ENCODE peak calls at places on chromosomes 13 and 19, in four cellular contexts. O is fibroblast of lung, N is K562, W is OCI-LY7. Q is an unnamed sample. For H3K9me3, the result is how much of the 10 kb centered on the place peaks cover.

GRCh38 chr13:23087884-23088283 is 92.9 kb upstream of the SGCG start:
- DNase-seq in O (peak), N (peak), W (peak), Q (no peak)

GRCh38 chr13:28622286-28622685 is 36.6 kb upstream of the POMP start:
- DNase-seq in O (no peak), N (no peak), W (no peak), Q (no peak)

GRCh38 chr19:44142014-44142523 is 715 bp downstream of the ZNF234 start:
- DNase-seq in N (peak), W (no peak), O (peak), Q (no peak)

GRCh38 chr19:29531458-29532025 is 5.7 kb downstream of the VSTM2B start:
- DNase-seq in O (no peak), W (no peak), N (no peak), Q (no peak)

GRCh38 chr13:31670831-31671617 is 68.3 kb upstream of the RXFP2 start:
- DNase-seq in O (no peak), N (no peak), W (no peak), Q (no peak)

GRCh38 chr19:40217027-40217810 is 965 bp downstream of the TTC9B start:
- DNase-seq in O (no peak), W (peak), N (peak), Q (no peak)

GRCh38 chr19:30132312-30133075 is 190.5 kb downstream of the URI1 start:
- DNase-seq in N (no peak), O (no peak), W (no peak), Q (no peak)

GRCh38 chr19:21221653-21222052 is 79.8 kb downstream of the ZNF431 start:
- DNase-seq in N (no peak), W (no peak), O (peak), Q (no peak)

GRCh38 chr13:105806335-105806920 is 729.0 kb downstream of the EFNB2 start:
- DNase-seq in W (no peak), N (no peak), O (peak), Q (no peak)

GRCh38 chr19:45664575-45664974 is 3.4 kb upstream of the GIPR start:
- DNase-seq in N (no peak), W (no peak), O (no peak), Q (no peak)

GRCh38 chr19:7868326-7868670 is 5.9 kb downstream of the PRR36 start:
- DNase-seq in W (no peak), N (peak), O (no peak), Q (no peak)

GRCh38 chr19:39070888-39071287 is 13.3 kb upstream of the ACP7 start:
- DNase-seq in N (no peak), O (peak), W (no peak), Q (no peak)

GRCh38 chr13:103142091-103142594 is 75.9 kb upstream of the SLC10A2 start:
- DNase-seq in W (no peak), O (no peak), N (no peak), Q (no peak)

GRCh38 chr13:27839809-27840467 is 47.7 kb downstream of the GSX1 start:
- DNase-seq in O (peak), N (no peak), W (no peak), Q (no peak)

GRCh38 chr13:56670563-56670962 is 470.2 kb upstream of the PRR20A start:
- DNase-seq in W (no peak), N (no peak), O (no peak), Q (no peak)

DNA sequence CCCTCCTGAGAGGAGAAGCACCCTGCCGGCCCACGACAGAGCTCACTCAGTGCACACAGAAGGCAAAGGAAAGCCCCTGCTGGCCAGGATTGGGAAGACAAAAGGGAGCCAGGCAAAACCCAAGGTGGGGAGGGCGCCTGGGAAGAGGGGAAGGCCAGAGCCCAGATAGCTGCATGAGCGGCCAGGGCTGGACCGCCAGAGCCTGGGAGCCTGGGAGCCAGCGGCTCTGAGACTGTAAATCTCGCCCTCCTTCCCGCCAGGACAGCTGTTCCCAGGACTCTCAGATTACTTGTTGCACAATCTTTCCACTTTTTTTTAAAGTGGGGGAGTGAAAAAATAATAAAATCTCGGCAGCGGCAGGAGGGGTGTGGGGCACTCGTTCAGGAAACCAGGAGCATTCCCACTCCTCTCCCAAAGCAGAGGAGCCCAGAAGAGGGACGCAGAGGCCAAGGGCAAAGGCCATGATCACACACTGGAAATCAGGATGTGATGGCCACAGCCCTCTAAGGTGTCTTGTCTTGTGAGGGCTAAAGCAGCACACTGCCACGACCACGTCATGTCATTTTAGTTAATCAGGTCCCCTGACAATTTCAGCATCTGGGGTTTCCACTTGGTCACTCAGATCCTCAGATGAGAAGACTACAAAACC is 19.6 kb upstream of the EPHX3 start:
- DNase-seq in W (no peak), O (peak), N (peak), Q (no peak)
- TF ChIP-seq CTCF in W (no peak), O (peak), N (peak), Q (peak)

GRCh38 chr13:43426355-43426754 is 360.4 kb downstream of the ENOX1 start:
- DNase-seq in W (no peak), O (no peak), N (no peak), Q (no peak)

GRCh38 chr13:43428545-43429287 is 358.1 kb downstream of the ENOX1 start:
- DNase-seq in N (no peak), W (no peak), O (no peak), Q (no peak)

GRCh38 chr13:43425234-43425633 is 361.5 kb downstream of the ENOX1 start:
- DNase-seq in W (no peak), N (no peak), O (no peak), Q (no peak)

GRCh38 chr13:43422061-43422460 is 364.7 kb downstream of the ENOX1 start:
- DNase-seq in O (no peak), N (no peak), W (no peak), Q (no peak)

GRCh38 chr13:43424386-43424785 is 362.4 kb downstream of the ENOX1 start:
- DNase-seq in N (no peak), O (no peak), W (no peak), Q (no peak)
- H2AFZ ChIP-seq in N (no peak), O (no peak), W (no peak), Q (no peak)

DNA sequence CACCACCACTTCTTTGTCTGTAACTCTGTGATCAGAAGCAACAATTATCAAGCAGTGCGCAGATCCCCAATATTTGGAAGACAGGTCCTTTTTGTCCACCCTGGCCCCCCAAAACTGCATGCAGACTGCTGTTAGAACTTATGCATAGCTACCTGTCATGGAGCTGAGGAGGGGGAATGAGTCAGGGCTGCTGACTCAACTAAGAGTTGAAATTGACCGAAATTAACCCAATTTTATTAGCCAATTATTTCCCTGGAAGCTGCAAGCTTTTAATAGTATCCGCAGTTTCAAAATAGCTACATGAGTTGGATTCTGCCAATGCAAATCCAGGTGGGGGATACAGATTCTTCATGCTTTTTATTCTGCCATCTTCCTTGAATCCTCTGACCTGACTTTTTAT is 14.0 kb upstream of the ZNF491 start:
- DNase-seq in W (no peak), O (no peak), N (no peak), Q (no peak)
- H3K9me3 ChIP-seq in W (under half), O (under half), N (under half), Q (under half)

GRCh38 chr19:13173129-13173737 is 23.0 kb downstream of the IER2 start:
- DNase-seq in W (no peak), N (no peak), O (no peak), Q (no peak)

GRCh38 chr19:13169769-13170168 is 19.6 kb downstream of the IER2 start:
- DNase-seq in W (no peak), N (peak), O (peak), Q (no peak)

GRCh38 chr19:13176345-13176744 is 26.1 kb downstream of the IER2 start:
- DNase-seq in W (no peak), N (no peak), O (peak), Q (no peak)

GRCh38 chr19:13171146-13171545 is 20.9 kb downstream of the IER2 start:
- DNase-seq in W (no peak), N (no peak), O (no peak), Q (no peak)

DNA sequence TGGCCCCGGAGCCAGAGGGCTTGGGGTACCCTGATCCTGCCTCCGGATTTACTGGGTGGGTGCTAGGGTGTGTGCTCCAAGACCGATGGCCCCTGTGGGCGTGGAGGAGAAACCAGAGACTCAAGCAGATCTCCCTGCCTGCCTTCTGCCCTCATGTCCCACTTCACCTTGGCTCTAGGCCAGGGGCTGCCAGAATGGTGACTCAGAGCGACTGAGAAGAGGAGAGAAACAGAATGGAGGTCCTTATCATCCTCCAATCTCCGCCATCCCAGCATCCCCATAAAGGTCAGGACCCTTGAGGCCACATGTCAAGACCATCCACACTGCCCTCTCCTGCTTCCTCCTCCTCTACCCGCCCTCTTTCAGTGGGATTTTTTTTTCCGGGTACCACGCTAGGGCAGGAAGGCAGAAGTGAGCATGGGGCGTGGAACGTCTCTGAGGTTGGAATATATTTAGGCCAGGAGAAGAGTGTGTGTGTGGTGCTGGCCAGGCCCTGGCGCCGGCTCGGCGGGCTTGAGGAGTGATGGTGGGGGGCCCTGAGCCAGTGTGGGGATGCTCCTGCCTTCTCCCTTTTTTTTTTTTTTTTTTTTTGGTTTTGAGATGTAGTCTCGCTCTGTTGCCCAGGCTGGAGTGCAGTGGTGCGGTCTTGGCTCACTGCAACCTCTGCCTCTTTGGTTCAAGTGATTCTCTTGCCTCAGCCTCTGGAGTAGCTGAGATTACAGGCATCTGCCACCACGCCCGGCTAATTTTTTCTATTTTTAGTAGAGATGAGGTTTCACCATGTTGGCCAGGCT is 22.3 kb downstream of the IER2 start:
- DNase-seq in W (no peak), O (peak), N (peak), Q (no peak)
- TF ChIP-seq CTCF in W (no peak), O (no peak), N (no peak), Q (no peak)

GRCh38 chr13:49786609-49787008 is 5.9 kb downstream of the KPNA3 start:
- DNase-seq in O (no peak), N (no peak), W (no peak), Q (no peak)

GRCh38 chr13:49792550-49793324 is at the start of gene KPNA3:
- DNase-seq in W (peak), N (peak), O (peak), Q (peak)

GRCh38 chr13:49791214-49791752 is 1.2 kb downstream of the KPNA3 start:
- DNase-seq in W (peak), O (peak), N (no peak), Q (no peak)

GRCh38 chr13:49789961-49790360 is 2.5 kb downstream of the KPNA3 start:
- DNase-seq in N (no peak), W (no peak), O (no peak), Q (no peak)

DNA sequence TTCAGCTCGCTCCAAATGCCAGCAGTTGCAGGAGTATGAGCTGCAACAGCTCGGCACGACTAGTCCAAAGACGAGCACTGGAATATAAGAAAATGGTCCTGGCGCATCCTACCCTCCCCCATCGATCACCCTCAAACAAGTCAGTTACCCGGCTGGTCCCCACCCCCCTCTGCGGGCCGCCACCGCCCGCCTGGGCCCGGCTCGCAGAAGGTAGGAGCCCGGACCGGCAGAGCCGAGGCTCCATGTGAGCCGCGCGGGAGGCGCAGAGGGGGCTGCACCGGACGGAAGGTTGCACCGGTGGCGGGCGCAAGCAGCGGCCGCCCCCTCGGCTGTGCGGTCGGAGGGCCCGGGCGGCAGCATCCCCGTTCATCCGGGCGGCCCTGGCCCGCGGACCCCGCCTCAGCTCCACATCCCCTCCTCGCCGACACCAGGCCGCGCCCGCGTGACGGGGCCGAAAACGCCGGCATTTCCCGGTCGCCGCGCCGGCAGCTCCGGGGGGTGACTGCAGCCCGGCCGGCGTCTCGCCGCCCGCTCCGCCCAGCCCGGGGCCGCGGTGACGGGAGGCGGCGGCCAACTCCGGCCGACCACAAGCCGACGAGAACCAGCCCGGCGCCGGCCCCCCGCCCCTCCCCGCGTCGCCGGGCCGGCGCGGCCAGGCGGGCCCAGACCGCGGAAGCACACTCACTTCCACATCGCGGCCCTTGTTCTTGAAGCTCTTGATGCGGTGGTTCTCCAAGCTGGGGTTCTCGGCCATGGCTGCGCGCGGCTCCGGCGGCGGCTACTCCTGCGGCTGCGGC is 531 bp downstream of the KPNA3 start:
- DNase-seq in W (peak), O (peak), N (peak), Q (no peak)
- H2AFZ ChIP-seq in W (peak), O (peak), N (peak), Q (peak)